ENCODE peak calls at places on chromosomes 16 and 17, in seven cellular contexts. One of them, this sample, is unnamed. For H3K4me1, the result is how much of the 10 kb centered on the place peaks cover.

GRCh38 chr16:70151391-70151790 is 22.2 kb upstream of the CLEC18C start:
- DNase-seq in CD8-positive, alpha-beta T cell: no peak
- DNase-seq in neural progenitor cell: no peak
- DNase-seq in PC-3: no peak
- DNase-seq in fibroblast of lung: no peak
- DNase-seq in lower lobe of right lung: no peak
- DNase-seq in cardiac muscle cell: no peak
- DNase-seq in this sample: no peak

GRCh38 chr16:74774223-74775139 is at the start of gene FA2H:
- DNase-seq in CD8-positive, alpha-beta T cell: peak
- DNase-seq in neural progenitor cell: peak
- DNase-seq in PC-3: peak
- DNase-seq in fibroblast of lung: peak
- DNase-seq in lower lobe of right lung: peak
- DNase-seq in cardiac muscle cell: peak
- DNase-seq in this sample: peak

GRCh38 chr17:81537856-81538555 is 9.8 kb downstream of the FSCN2 start:
- DNase-seq in CD8-positive, alpha-beta T cell: no peak
- DNase-seq in neural progenitor cell: no peak
- DNase-seq in PC-3: no peak
- DNase-seq in fibroblast of lung: no peak
- DNase-seq in lower lobe of right lung: no peak
- DNase-seq in cardiac muscle cell: peak
- DNase-seq in this sample: no peak

GRCh38 chr16:77300232-77300631 is 101.0 kb downstream of the SYCE1L start:
- DNase-seq in CD8-positive, alpha-beta T cell: no peak
- DNase-seq in neural progenitor cell: no peak
- DNase-seq in PC-3: peak
- DNase-seq in fibroblast of lung: no peak
- DNase-seq in lower lobe of right lung: no peak
- DNase-seq in cardiac muscle cell: no peak
- DNase-seq in this sample: no peak

GRCh38 chr17:29612404-29613370 is 10.0 kb downstream of the CORO6 start:
- DNase-seq in CD8-positive, alpha-beta T cell: peak
- DNase-seq in neural progenitor cell: no peak
- DNase-seq in PC-3: no peak
- DNase-seq in fibroblast of lung: no peak
- DNase-seq in lower lobe of right lung: no peak
- DNase-seq in cardiac muscle cell: no peak
- DNase-seq in this sample: no peak

GRCh38 chr16:23917621-23918020 is 81.8 kb downstream of the PRKCB start:
- DNase-seq in CD8-positive, alpha-beta T cell: no peak
- DNase-seq in neural progenitor cell: no peak
- DNase-seq in PC-3: no peak
- DNase-seq in fibroblast of lung: no peak
- DNase-seq in lower lobe of right lung: no peak
- DNase-seq in cardiac muscle cell: no peak
- DNase-seq in this sample: no peak

GRCh38 chr16:89193021-89193575 is 7.2 kb downstream of the SLC22A31 start:
- DNase-seq in CD8-positive, alpha-beta T cell: peak
- DNase-seq in neural progenitor cell: peak
- DNase-seq in PC-3: peak
- DNase-seq in fibroblast of lung: no peak
- DNase-seq in lower lobe of right lung: peak
- DNase-seq in cardiac muscle cell: peak
- DNase-seq in this sample: peak

GRCh38 chr17:41891135-41892065 is 26.2 kb upstream of the KLHL11 start:
- DNase-seq in CD8-positive, alpha-beta T cell: no peak
- DNase-seq in neural progenitor cell: no peak
- DNase-seq in PC-3: no peak
- DNase-seq in fibroblast of lung: no peak
- DNase-seq in lower lobe of right lung: no peak
- DNase-seq in cardiac muscle cell: no peak
- DNase-seq in this sample: no peak

GRCh38 chr17:2955931-2956582 is 107.3 kb downstream of the OR1D5 start:
- DNase-seq in CD8-positive, alpha-beta T cell: no peak
- DNase-seq in neural progenitor cell: no peak
- DNase-seq in PC-3: no peak
- DNase-seq in fibroblast of lung: no peak
- DNase-seq in lower lobe of right lung: no peak
- DNase-seq in cardiac muscle cell: no peak
- DNase-seq in this sample: no peak

GRCh38 chr16:79411805-79412204 is 188.7 kb downstream of the MAF start:
- DNase-seq in CD8-positive, alpha-beta T cell: no peak
- DNase-seq in neural progenitor cell: no peak
- DNase-seq in PC-3: no peak
- DNase-seq in fibroblast of lung: no peak
- DNase-seq in lower lobe of right lung: no peak
- DNase-seq in cardiac muscle cell: no peak
- DNase-seq in this sample: no peak

GRCh38 chr16:61611847-61612491 is 424.3 kb downstream of the CDH8 start:
- DNase-seq in CD8-positive, alpha-beta T cell: no peak
- DNase-seq in neural progenitor cell: no peak
- DNase-seq in PC-3: no peak
- DNase-seq in fibroblast of lung: no peak
- DNase-seq in lower lobe of right lung: no peak
- DNase-seq in cardiac muscle cell: no peak
- DNase-seq in this sample: no peak

GRCh38 chr17:82611140-82612058 is 36.8 kb downstream of the WDR45B start:
- DNase-seq in CD8-positive, alpha-beta T cell: no peak
- DNase-seq in neural progenitor cell: no peak
- DNase-seq in PC-3: no peak
- DNase-seq in fibroblast of lung: peak
- DNase-seq in lower lobe of right lung: no peak
- DNase-seq in cardiac muscle cell: peak
- DNase-seq in this sample: peak

GRCh38 chr17:81866440-81867122 is 4.6 kb downstream of the ARHGDIA start:
- DNase-seq in CD8-positive, alpha-beta T cell: peak
- DNase-seq in neural progenitor cell: no peak
- DNase-seq in PC-3: no peak
- DNase-seq in fibroblast of lung: peak
- DNase-seq in lower lobe of right lung: no peak
- DNase-seq in cardiac muscle cell: no peak
- DNase-seq in this sample: no peak

GRCh38 chr16:69927056-69927757 is 23.9 kb upstream of the CLEC18A start:
- DNase-seq in CD8-positive, alpha-beta T cell: no peak
- DNase-seq in neural progenitor cell: no peak
- DNase-seq in PC-3: no peak
- DNase-seq in fibroblast of lung: peak
- DNase-seq in lower lobe of right lung: no peak
- DNase-seq in cardiac muscle cell: peak
- DNase-seq in this sample: no peak

GRCh38 chr17:72825218-72825617 is 267.3 kb downstream of the SLC39A11 start:
- DNase-seq in CD8-positive, alpha-beta T cell: no peak
- DNase-seq in neural progenitor cell: no peak
- DNase-seq in PC-3: no peak
- DNase-seq in fibroblast of lung: no peak
- DNase-seq in lower lobe of right lung: no peak
- DNase-seq in cardiac muscle cell: no peak
- DNase-seq in this sample: no peak

GRCh38 chr17:57600092-57600491 is 145.0 kb downstream of the CCDC182 start:
- DNase-seq in CD8-positive, alpha-beta T cell: peak
- DNase-seq in neural progenitor cell: no peak
- DNase-seq in PC-3: no peak
- DNase-seq in fibroblast of lung: no peak
- DNase-seq in lower lobe of right lung: no peak
- DNase-seq in cardiac muscle cell: no peak
- DNase-seq in this sample: no peak

GRCh38 chr16:86337581-86338402 is 172.5 kb upstream of the FOXF1 start:
- DNase-seq in CD8-positive, alpha-beta T cell: no peak
- DNase-seq in neural progenitor cell: no peak
- DNase-seq in PC-3: no peak
- DNase-seq in fibroblast of lung: no peak
- DNase-seq in lower lobe of right lung: no peak
- DNase-seq in cardiac muscle cell: no peak
- DNase-seq in this sample: no peak

GRCh38 chr17:31190351-31190750 is 95.6 kb downstream of the NF1 start:
- DNase-seq in CD8-positive, alpha-beta T cell: no peak
- DNase-seq in neural progenitor cell: no peak
- DNase-seq in PC-3: no peak
- DNase-seq in fibroblast of lung: no peak
- DNase-seq in lower lobe of right lung: no peak
- DNase-seq in cardiac muscle cell: no peak
- DNase-seq in this sample: no peak

GRCh38 chr17:37062036-37062435 is 113.3 kb downstream of the AATF start:
- DNase-seq in CD8-positive, alpha-beta T cell: no peak
- DNase-seq in neural progenitor cell: no peak
- DNase-seq in PC-3: no peak
- DNase-seq in fibroblast of lung: no peak
- DNase-seq in lower lobe of right lung: no peak
- DNase-seq in cardiac muscle cell: no peak
- DNase-seq in this sample: no peak

GRCh38 chr17:794876-795275 is 12.7 kb downstream of the MRM3 start:
- DNase-seq in CD8-positive, alpha-beta T cell: peak
- DNase-seq in neural progenitor cell: peak
- DNase-seq in PC-3: peak
- DNase-seq in fibroblast of lung: peak
- DNase-seq in lower lobe of right lung: peak
- DNase-seq in cardiac muscle cell: peak
- DNase-seq in this sample: no peak
- H3K27ac ChIP-seq in CD8-positive, alpha-beta T cell: no peak
- H3K27ac ChIP-seq in neural progenitor cell: no peak
- H3K27ac ChIP-seq in PC-3: no peak
- H3K27ac ChIP-seq in fibroblast of lung: no peak
- H3K27ac ChIP-seq in lower lobe of right lung: peak
- H3K27ac ChIP-seq in cardiac muscle cell: no peak
- H3K27ac ChIP-seq in this sample: no peak

DNA sequence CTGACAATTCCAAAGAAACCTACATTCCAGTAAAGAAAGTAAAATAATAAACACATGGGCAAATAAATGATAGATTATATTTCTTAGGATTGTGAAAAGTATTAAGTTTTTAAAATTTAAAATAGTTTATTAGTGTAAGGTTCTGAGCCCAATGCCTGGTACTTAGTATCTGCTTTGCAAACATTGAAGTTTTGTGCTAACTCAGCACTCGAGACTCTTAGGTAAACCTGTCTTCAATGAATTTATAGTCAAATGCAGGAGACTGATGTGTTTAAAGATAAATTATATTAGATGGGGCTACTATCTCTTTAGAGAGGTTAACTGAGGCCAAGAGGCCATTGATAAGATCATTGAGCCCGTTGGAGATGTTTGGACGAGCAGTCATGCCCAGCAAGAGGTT is 138.3 kb upstream of the SALL1 start:
- DNase-seq in CD8-positive, alpha-beta T cell: no peak
- DNase-seq in neural progenitor cell: no peak
- DNase-seq in PC-3: no peak
- DNase-seq in fibroblast of lung: no peak
- DNase-seq in lower lobe of right lung: no peak
- DNase-seq in cardiac muscle cell: no peak
- DNase-seq in this sample: no peak
- H3K4me1 ChIP-seq in CD8-positive, alpha-beta T cell: under half
- H3K4me1 ChIP-seq in neural progenitor cell: under half
- H3K4me1 ChIP-seq in PC-3: under half
- H3K4me1 ChIP-seq in fibroblast of lung: under half
- H3K4me1 ChIP-seq in lower lobe of right lung: under half
- H3K4me1 ChIP-seq in cardiac muscle cell: under half
- H3K4me1 ChIP-seq in this sample: under half

DNA sequence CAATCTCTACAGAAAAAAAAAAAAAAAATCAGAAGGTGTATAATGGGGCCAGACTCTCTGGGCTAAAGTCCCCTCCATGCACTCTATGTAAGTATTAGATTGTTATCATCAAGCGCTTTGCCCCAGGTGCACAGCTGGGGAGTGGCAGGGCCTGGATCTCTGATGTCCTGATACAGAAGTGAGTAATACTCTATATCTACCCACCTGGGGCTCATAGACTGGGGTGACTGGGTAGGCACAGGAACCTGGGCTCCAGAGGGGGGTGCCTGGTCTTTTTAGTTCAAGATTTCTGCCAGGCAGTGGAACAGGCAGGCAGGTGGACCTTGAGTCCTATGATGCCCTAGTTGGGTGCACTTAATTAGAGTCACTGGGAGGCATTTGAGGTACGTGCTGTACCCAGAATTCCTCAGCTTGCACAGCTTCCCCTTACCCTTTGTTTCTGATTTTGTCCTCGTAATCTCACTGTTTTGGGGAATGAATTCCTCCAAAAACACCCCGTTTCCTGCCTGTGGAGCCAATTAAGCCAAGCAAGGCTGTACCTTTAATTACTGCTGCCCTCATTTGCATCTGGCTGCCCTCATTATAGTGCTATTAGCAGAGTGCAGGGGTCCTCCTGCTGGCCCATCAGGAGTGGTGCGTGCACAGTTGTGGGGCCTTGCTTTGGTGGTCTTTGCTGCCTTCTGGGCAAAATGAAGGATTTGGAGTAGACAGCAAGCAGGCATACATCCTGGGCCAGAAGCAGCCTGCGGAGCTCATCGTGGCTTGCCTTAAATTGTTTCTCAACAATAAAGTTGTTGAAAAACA is 239.0 kb downstream of the SNX29 start:
- DNase-seq in CD8-positive, alpha-beta T cell: no peak
- DNase-seq in neural progenitor cell: peak
- DNase-seq in PC-3: no peak
- DNase-seq in fibroblast of lung: no peak
- DNase-seq in lower lobe of right lung: no peak
- DNase-seq in cardiac muscle cell: peak
- DNase-seq in this sample: no peak
- TF ChIP-seq CTCF in CD8-positive, alpha-beta T cell: no peak
- TF ChIP-seq CTCF in neural progenitor cell: peak
- TF ChIP-seq CTCF in PC-3: peak
- TF ChIP-seq CTCF in fibroblast of lung: peak
- TF ChIP-seq CTCF in lower lobe of right lung: no peak
- TF ChIP-seq CTCF in cardiac muscle cell: peak
- TF ChIP-seq CTCF in this sample: peak

GRCh38 chr16:67917852-67918236 is 13.8 kb downstream of the CTRL start:
- DNase-seq in CD8-positive, alpha-beta T cell: no peak
- DNase-seq in neural progenitor cell: no peak
- DNase-seq in PC-3: peak
- DNase-seq in fibroblast of lung: peak
- DNase-seq in lower lobe of right lung: peak
- DNase-seq in cardiac muscle cell: no peak
- DNase-seq in this sample: peak
- H3K27ac ChIP-seq in CD8-positive, alpha-beta T cell: no peak
- H3K27ac ChIP-seq in neural progenitor cell: no peak
- H3K27ac ChIP-seq in PC-3: peak
- H3K27ac ChIP-seq in fibroblast of lung: peak
- H3K27ac ChIP-seq in lower lobe of right lung: no peak
- H3K27ac ChIP-seq in cardiac muscle cell: peak
- H3K27ac ChIP-seq in this sample: no peak

This sample was measured in foreskin keratinocyte.